ENCODE peak calls at places on chromosomes 3 and 15, in five cellular contexts. G is activated T-helper 1 cell treated with Interleukin-2 at 50 U/mL for 16 hours, L is NCI-H1417, A is iris pigment epithelial cell, B is AG09309. S is an unnamed sample.
A peak's percentile ranks its signal among the peaks of the same experiment; 100 is the strongest.

GRCh38 chr3:111607242-111607641 is 12.1 kb upstream of the ZBED2 start:
- DNase-seq in G (no peak), L (no peak), A (no peak), B (no peak), S (peak; percentile 24)

GRCh38 chr3:124679048-124679638 is 51.1 kb upstream of the UMPS start:
- DNase-seq in G (no peak), L (no peak), A (no peak), B (no peak), S (no peak)

GRCh38 chr15:56879502-56879901 is 38.9 kb upstream of the TCF12 start:
- DNase-seq in G (no peak), L (no peak), A (no peak), B (no peak), S (no peak)

GRCh38 chr15:75669879-75670212 is 22.1 kb downstream of the SNX33 start:
- DNase-seq in G (no peak), L (no peak), A (no peak), B (no peak), S (no peak)

GRCh38 chr3:139534444-139534812 is 5.1 kb downstream of the RBP1 start:
- DNase-seq in G (no peak), L (peak; percentile 40), A (peak; percentile 96), B (peak; percentile 50), S (peak; percentile 93)

GRCh38 chr15:79640206-79640605 is 208.1 kb downstream of the MINAR1 start:
- DNase-seq in G (no peak), L (no peak), A (peak; percentile 74), B (peak; percentile 50), S (peak; percentile 47)

GRCh38 chr15:74129411-74130088 is 836 bp upstream of the ISLR2 start:
- DNase-seq in G (no peak), L (peak; percentile 20), A (no peak), B (no peak), S (no peak)

GRCh38 chr3:151347432-151347831 is 18.1 kb upstream of the P2RY13 start:
- DNase-seq in G (no peak), L (no peak), A (no peak), B (no peak), S (no peak)

GRCh38 chr3:97497138-97497537 is 267.4 kb upstream of the ARL6 start:
- DNase-seq in G (no peak), L (no peak), A (no peak), B (no peak), S (no peak)

GRCh38 chr3:112770907-112771306 is 75.8 kb downstream of the CD200R1L start:
- DNase-seq in G (no peak), L (no peak), A (no peak), B (no peak), S (no peak)

GRCh38 chr3:73037369-73037699 is 24.1 kb upstream of the EBLN2 start:
- DNase-seq in G (no peak), L (no peak), A (peak; percentile 65), B (no peak), S (no peak)

GRCh38 chr3:48789665-48790064 is 58.0 kb downstream of the PRKAR2A start:
- DNase-seq in G (no peak), L (no peak), A (no peak), B (no peak), S (no peak)

GRCh38 chr15:68791431-68792283 is 29.0 kb downstream of the ANP32A start:
- DNase-seq in G (peak; percentile 18), L (no peak), A (no peak), B (no peak), S (no peak)

GRCh38 chr3:150114873-150115570 is 144.3 kb upstream of the PFN2 start:
- DNase-seq in G (no peak), L (no peak), A (peak; percentile 83), B (no peak), S (peak; percentile 71)

GRCh38 chr15:78201281-78202190 is 32.8 kb downstream of the ACSBG1 start:
- DNase-seq in G (no peak), L (no peak), A (no peak), B (no peak), S (no peak)

GRCh38 chr3:160078533-160078932 is 89.9 kb downstream of the IL12A start:
- DNase-seq in G (no peak), L (no peak), A (no peak), B (no peak), S (no peak)

GRCh38 chr3:189806171-189806951 is 175.2 kb downstream of the TP63 start:
- DNase-seq in G (no peak), L (peak; percentile 64), A (no peak), B (no peak), S (no peak)

GRCh38 chr15:57559875-57560274 is 31.8 kb upstream of the MYZAP start:
- DNase-seq in G (peak; percentile 34), L (peak; percentile 38), A (peak; percentile 25), B (no peak), S (peak; percentile 56)

GRCh38 chr3:87047857-87048256 is 56.9 kb upstream of the VGLL3 start:
- DNase-seq in G (no peak), L (no peak), A (no peak), B (no peak), S (no peak)

GRCh38 chr15:41377978-41378377 is 24.3 kb downstream of the NDUFAF1 start:
- DNase-seq in G (no peak), L (no peak), A (no peak), B (no peak), S (peak; percentile 33)

GRCh38 chr15:62497356-62497755 is 332.3 kb upstream of the C2CD4B start:
- DNase-seq in G (no peak), L (no peak), A (no peak), B (peak; percentile 34), S (no peak)

GRCh38 chr15:56291741-56292140 is 48.1 kb upstream of the RFX7 start:
- DNase-seq in G (no peak), L (no peak), A (no peak), B (no peak), S (no peak)

GRCh38 chr3:10205461-10206165 is 40.9 kb downstream of the IRAK2 start:
- DNase-seq in G (no peak), L (no peak), A (peak; percentile 88), B (no peak), S (peak; percentile 95)

GRCh38 chr3:47294392-47294791 is 11.6 kb downstream of the KLHL18 start:
- DNase-seq in G (no peak), L (no peak), A (no peak), B (no peak), S (no peak)

GRCh38 chr3:72441284-72441994 is 406.8 kb downstream of the SHQ1 start:
- DNase-seq in G (no peak), L (no peak), A (peak; percentile 42), B (no peak), S (peak; percentile 8)

GRCh38 chr3:5229414-5229813 is 41.9 kb downstream of the EDEM1 start:
- DNase-seq in G (no peak), L (no peak), A (no peak), B (no peak), S (peak; percentile 58)

S was measured in bronchial epithelial cell.